ENCODE peak calls at places on chromosome 18, in six cellular contexts. W, J, H, I, P and R are unnamed samples.

GRCh38 chr18:28794459-28795245 is 617.7 kb upstream of the CDH2 start:
- DNase-seq in W (peak), J (no peak), H (no peak), I (no peak), P (no peak), R (no peak)

GRCh38 chr18:55780591-55781071 is 192.6 kb upstream of the TCF4 start:
- DNase-seq in W (peak), J (no peak), H (no peak), I (no peak), P (no peak), R (no peak)

GRCh38 chr18:63888473-63889190 is 1.1 kb downstream of the SERPINB2 start:
- DNase-seq in W (no peak), J (no peak), H (no peak), I (no peak), P (no peak), R (no peak)

GRCh38 chr18:79856119-79857080 is 58.7 kb downstream of the KCNG2 start:
- DNase-seq in W (no peak), J (no peak), H (no peak), I (peak), P (no peak), R (peak)

GRCh38 chr18:30889582-30890301 is 152.8 kb downstream of the DSC3 start:
- DNase-seq in W (peak), J (no peak), H (no peak), I (no peak), P (no peak), R (peak)

GRCh38 chr18:59268722-59269562 is 4.3 kb downstream of the RAX start:
- DNase-seq in W (no peak), J (peak), H (no peak), I (peak), P (peak), R (peak)

GRCh38 chr18:29123706-29124530 is 947.0 kb upstream of the CDH2 start:
- DNase-seq in W (peak), J (no peak), H (no peak), I (no peak), P (no peak), R (no peak)

GRCh38 chr18:5158171-5158570 is 38.9 kb downstream of the AKAIN1 start:
- DNase-seq in W (no peak), J (no peak), H (no peak), I (no peak), P (no peak), R (no peak)

GRCh38 chr18:31275722-31276463 is 42.1 kb upstream of the DSG1 start:
- DNase-seq in W (no peak), J (no peak), H (no peak), I (peak), P (no peak), R (peak)

GRCh38 chr18:74531043-74531442 is 3.3 kb upstream of the CNDP1 start:
- DNase-seq in W (no peak), J (no peak), H (no peak), I (no peak), P (no peak), R (no peak)

GRCh38 chr18:54742120-54742519 is 86.2 kb upstream of the RAB27B start:
- DNase-seq in W (no peak), J (no peak), H (no peak), I (no peak), P (no peak), R (no peak)

GRCh38 chr18:75124967-75125358 is 84.0 kb downstream of the PTGR3 start:
- DNase-seq in W (no peak), J (no peak), H (no peak), I (no peak), P (no peak), R (no peak)

DNA sequence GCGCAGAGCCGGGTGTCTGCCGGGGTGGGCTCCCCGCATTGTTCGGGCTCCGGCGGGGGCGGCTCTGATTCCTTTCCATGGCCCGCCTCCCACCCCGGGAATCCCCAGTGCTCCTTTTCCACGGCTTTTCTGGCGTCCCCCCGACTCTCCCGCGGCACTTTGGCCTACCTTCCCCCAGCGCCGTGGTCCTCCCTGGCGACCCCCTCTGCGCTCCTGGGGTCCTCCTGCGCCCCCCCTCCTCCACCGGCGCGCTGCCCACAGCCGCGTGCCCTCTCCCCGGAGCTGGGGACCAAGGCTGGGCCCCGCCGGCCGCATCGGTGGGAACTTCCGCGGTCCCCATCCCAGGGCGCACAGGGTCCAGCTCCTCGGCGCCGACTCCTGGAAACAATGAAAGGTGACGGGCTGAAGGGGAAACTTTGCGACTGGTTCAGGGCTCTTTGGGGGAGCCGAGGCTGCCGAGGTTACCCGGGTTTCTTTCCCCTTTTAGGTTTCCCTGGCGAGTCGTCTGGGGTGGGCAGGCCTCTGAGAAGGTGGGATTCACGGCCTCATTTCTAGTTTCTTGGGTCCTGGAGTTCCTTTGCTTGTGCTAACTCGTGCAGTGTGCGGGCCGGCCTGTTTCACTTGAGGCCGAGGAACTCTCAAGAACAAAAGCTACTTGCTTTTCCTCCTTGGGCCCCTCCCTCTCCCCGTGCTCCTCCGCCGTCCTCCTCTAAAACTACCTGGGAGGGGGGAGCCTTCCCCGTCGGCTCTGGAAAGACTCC is 2.2 kb downstream of the TGIF1 start:
- DNase-seq in W (peak), J (peak), H (no peak), I (no peak), P (no peak), R (peak)
- TF ChIP-seq CTCF in W (no peak), J (peak), H (no peak), I (no peak), P (peak), R (no peak)

GRCh38 chr18:34704823-34705222 is 5.3 kb upstream of the DTNA start:
- DNase-seq in W (no peak), J (no peak), H (no peak), I (no peak), P (no peak), R (no peak)

GRCh38 chr18:34709631-34710429 is at the start of gene DTNA:
- DNase-seq in W (peak), J (no peak), H (no peak), I (no peak), P (no peak), R (peak)

GRCh38 chr18:34710430-34711386 is 610 bp downstream of the DTNA start:
- DNase-seq in W (no peak), J (no peak), H (no peak), I (no peak), P (no peak), R (peak)

GRCh38 chr18:34707670-34708069 is 2.4 kb upstream of the DTNA start:
- DNase-seq in W (peak), J (no peak), H (no peak), I (peak), P (no peak), R (no peak)

DNA sequence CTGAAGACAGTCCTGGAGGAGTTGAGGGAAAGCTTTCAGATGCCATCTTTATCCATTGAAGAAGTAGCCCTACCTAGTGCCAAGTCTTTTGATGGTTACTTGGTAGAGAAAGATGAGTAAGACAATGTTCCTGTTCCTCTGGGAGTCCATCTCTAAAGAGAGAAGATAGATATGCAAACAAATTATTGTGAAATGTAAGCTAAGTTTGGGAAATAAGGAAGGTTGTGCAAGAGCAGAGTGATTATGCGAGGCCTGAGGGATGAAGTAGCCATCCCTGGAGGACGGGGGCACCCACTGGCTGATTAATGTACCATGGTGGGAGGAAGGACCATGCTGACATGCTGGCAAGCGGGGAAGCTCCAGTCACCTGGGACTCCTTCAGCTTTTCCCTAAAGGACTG is 994 bp upstream of the DTNA start:
- DNase-seq in W (no peak), J (no peak), H (no peak), I (no peak), P (peak), R (peak)
- TF ChIP-seq MYC in W (no peak), J (no peak), H (no peak), I (no peak), P (no peak), R (no peak)

GRCh38 chr18:27404855-27405254 is 219.7 kb upstream of the CHST9 start:
- DNase-seq in W (no peak), J (no peak), H (no peak), I (no peak), P (no peak), R (no peak)

GRCh38 chr18:27394687-27395086 is 209.6 kb upstream of the CHST9 start:
- DNase-seq in W (no peak), J (no peak), H (no peak), I (no peak), P (no peak), R (no peak)

GRCh38 chr18:27400001-27400400 is 214.9 kb upstream of the CHST9 start:
- DNase-seq in W (no peak), J (no peak), H (no peak), I (no peak), P (no peak), R (peak)
- TF ChIP-seq CTCF in W (no peak), J (no peak), H (peak), I (no peak), P (peak), R (peak)

DNA sequence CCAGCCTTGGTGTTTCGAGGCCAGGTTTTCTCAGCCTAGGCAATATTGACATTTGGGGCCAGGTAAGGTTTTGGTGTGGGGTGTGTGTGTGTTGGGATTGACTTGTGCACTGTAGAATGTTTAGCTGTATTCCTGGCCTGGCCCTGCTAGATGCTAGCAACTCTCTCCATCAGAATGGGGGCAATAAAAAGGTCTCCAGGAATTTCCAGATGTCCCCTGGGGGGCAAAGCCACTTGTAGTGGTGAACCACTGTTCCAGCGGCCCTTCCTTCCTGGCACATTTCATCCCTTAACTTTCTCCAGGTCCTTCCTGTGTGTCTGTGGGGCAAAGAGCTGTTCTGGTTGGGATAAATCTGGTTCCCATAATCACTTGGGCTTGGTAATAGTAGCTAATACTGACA is 12.0 kb downstream of the LIPG start:
- DNase-seq in W (no peak), J (no peak), H (no peak), I (no peak), P (no peak), R (no peak)
- TF ChIP-seq MYC in W (no peak), J (no peak), H (no peak), I (no peak), P (no peak), R (no peak)